ENCODE peak calls at places on chromosomes 16 and 17, in four cellular contexts. Y is H1, K is K562, I is HepG2. H is an unnamed sample.

GRCh38 chr17:49216953-49217650 is 6.6 kb downstream of the ABI3 start:
- DNase-seq in Y (no peak), K (no peak), I (no peak), H (no peak)

GRCh38 chr17:67246648-67247415 is 1.8 kb upstream of the HELZ start:
- DNase-seq in Y (peak), K (peak), I (peak), H (peak)

GRCh38 chr17:9974460-9975381 is 69.7 kb upstream of the RCVRN start:
- DNase-seq in Y (no peak), K (no peak), I (no peak), H (no peak)

GRCh38 chr17:78990349-78991016 is 10.8 kb upstream of the LGALS3BP start:
- DNase-seq in Y (no peak), K (no peak), I (no peak), H (no peak)

GRCh38 chr17:64459284-64459747 is 10.4 kb downstream of the MILR1 start:
- DNase-seq in Y (no peak), K (no peak), I (no peak), H (peak)

GRCh38 chr17:34306466-34306865 is 12.8 kb upstream of the CCL8 start:
- DNase-seq in Y (peak), K (peak), I (no peak), H (peak)

GRCh38 chr17:50043290-50044148 is 12.4 kb upstream of the ITGA3 start:
- DNase-seq in Y (no peak), K (no peak), I (no peak), H (peak)

GRCh38 chr17:10013360-10014112 is 108.5 kb upstream of the RCVRN start:
- DNase-seq in Y (no peak), K (no peak), I (no peak), H (no peak)

GRCh38 chr17:33225509-33225908 is 67.6 kb downstream of the ASIC2 start:
- DNase-seq in Y (no peak), K (no peak), I (no peak), H (no peak)

GRCh38 chr16:88711750-88712340 is 5.5 kb downstream of the CTU2 start:
- DNase-seq in Y (no peak), K (no peak), I (no peak), H (no peak)

GRCh38 chr16:2673066-2673999 is 9.0 kb upstream of the KCTD5 start:
- DNase-seq in Y (peak), K (peak), I (peak), H (peak)

GRCh38 chr17:28370035-28370743 is at the start of gene VTN:
- DNase-seq in Y (no peak), K (peak), I (peak), H (peak)

GRCh38 chr16:67598527-67598926 is 36.2 kb downstream of the CTCF start:
- DNase-seq in Y (no peak), K (no peak), I (no peak), H (no peak)

GRCh38 chr16:88088161-88088581 is 136.9 kb downstream of the BANP start:
- DNase-seq in Y (no peak), K (no peak), I (no peak), H (no peak)

GRCh38 chr16:74738816-74739215 is 35.8 kb downstream of the FA2H start:
- DNase-seq in Y (no peak), K (no peak), I (no peak), H (no peak)

GRCh38 chr17:66406701-66407644 is 104.6 kb downstream of the PRKCA start:
- DNase-seq in Y (no peak), K (peak), I (no peak), H (no peak)

GRCh38 chr16:67736858-67737257 is 17.7 kb upstream of the GFOD2 start:
- DNase-seq in Y (no peak), K (no peak), I (no peak), H (no peak)

GRCh38 chr17:55062921-55063320 is 94.4 kb downstream of the STXBP4 start:
- DNase-seq in Y (no peak), K (no peak), I (no peak), H (no peak)

GRCh38 chr17:78715000-78715771 is 66.9 kb downstream of the CYTH1 start:
- DNase-seq in Y (no peak), K (no peak), I (no peak), H (peak)

GRCh38 chr17:72681844-72682243 is 410.6 kb downstream of the SLC39A11 start:
- DNase-seq in Y (no peak), K (no peak), I (no peak), H (no peak)

GRCh38 chr16:72990571-72990970 is 57.4 kb downstream of the ZFHX3 start:
- DNase-seq in Y (no peak), K (no peak), I (no peak), H (no peak)

GRCh38 chr17:47230864-47231263 is 21.7 kb downstream of the MYL4 start:
- DNase-seq in Y (no peak), K (no peak), I (no peak), H (no peak)

GRCh38 chr17:77101521-77102410 is 39.0 kb upstream of the SEC14L1 start:
- DNase-seq in Y (no peak), K (no peak), I (peak), H (no peak)

GRCh38 chr17:77100009-77100408 is 40.8 kb upstream of the SEC14L1 start:
- DNase-seq in Y (no peak), K (no peak), I (no peak), H (no peak)

GRCh38 chr17:77096570-77097214 is 44.1 kb upstream of the SEC14L1 start:
- DNase-seq in Y (no peak), K (no peak), I (peak), H (peak)

GRCh38 chr17:77097772-77098171 is 43.0 kb upstream of the SEC14L1 start:
- DNase-seq in Y (no peak), K (no peak), I (no peak), H (no peak)

GRCh38 chr17:77098884-77099545 is 41.8 kb upstream of the SEC14L1 start:
- DNase-seq in Y (no peak), K (no peak), I (peak), H (no peak)
- H3K4me2 ChIP-seq in Y (no peak), K (no peak), I (no peak), H (no peak)

GRCh38 chr16:77894054-77894632 is 105.8 kb downstream of the VAT1L start:
- DNase-seq in Y (no peak), K (no peak), I (no peak), H (no peak)

GRCh38 chr16:77888786-77889185 is 100.4 kb downstream of the VAT1L start:
- DNase-seq in Y (no peak), K (no peak), I (no peak), H (no peak)

GRCh38 chr16:77885596-77886295 is 97.4 kb downstream of the VAT1L start:
- DNase-seq in Y (no peak), K (no peak), I (no peak), H (no peak)

DNA sequence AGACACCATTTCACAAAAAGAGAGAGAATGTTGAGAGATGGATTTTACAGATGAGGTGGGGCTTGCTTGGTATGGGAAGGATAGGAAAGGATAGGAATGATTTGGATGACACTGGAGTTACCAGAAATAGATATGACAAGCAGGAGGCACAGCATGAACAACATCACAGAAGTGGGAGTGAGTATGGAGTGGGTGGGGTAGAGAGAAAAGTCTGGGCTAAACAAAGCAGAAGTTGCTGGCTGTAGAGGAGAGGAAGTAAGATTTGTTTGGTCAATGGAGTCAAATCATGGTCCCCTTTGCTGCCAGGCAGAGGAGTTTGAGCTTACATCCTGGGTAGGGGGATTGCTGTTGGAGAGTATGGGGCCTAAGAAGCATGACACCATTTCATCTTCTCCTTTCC is 101.7 kb downstream of the VAT1L start:
- DNase-seq in Y (no peak), K (no peak), I (no peak), H (no peak)
- H3K9ac ChIP-seq in Y (no peak), K (no peak), I (no peak), H (no peak)

DNA sequence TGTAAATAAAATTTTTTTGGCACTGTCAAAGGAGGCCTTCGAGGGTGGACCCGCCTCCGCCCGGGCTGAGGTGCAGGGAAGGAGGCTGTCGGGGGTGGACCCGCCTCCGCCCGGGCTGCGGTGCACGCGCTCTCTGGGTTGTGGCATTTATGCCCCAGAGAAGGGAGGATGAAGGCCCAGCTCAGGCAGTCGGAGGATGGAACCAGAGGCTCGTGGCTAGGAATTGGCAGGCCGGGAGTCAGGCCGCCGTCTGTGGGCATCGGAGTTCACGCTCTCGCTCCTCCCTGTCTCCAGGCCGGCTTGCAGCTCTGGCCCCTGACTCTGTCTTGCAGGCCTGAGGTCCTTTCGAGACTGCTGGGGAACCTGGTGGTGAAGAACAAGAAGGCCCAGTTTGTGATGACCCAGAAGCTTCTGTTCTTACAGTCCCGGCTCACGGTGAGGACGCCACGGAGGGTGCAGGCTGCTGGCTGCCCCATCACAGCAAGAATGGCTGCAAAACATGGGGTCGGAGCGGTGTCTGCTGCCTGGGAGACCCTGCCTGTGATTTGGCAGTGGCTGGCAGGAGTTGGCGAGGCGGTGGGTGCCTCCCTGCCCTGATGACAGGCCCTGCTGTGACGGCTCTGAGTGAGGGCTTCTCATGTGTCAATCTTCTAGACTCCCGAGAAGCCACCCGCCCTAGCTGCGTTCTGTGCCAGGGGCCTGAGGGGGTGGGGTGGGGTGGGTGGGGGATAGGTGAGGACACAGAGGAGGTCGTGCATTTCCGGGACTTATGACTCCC is 5.9 kb downstream of the TELO2 start:
- DNase-seq in Y (no peak), K (no peak), I (no peak), H (no peak)
- TF ChIP-seq JUN in Y (no peak), K (no peak), I (no peak), H (no peak)

GRCh38 chr17:42704495-42705494 is 22.5 kb downstream of the CNTNAP1 start:
- DNase-seq in Y (no peak), K (no peak), I (no peak), H (no peak)
- H3K4me2 ChIP-seq in Y (no peak), K (no peak), I (no peak), H (no peak)

DNA sequence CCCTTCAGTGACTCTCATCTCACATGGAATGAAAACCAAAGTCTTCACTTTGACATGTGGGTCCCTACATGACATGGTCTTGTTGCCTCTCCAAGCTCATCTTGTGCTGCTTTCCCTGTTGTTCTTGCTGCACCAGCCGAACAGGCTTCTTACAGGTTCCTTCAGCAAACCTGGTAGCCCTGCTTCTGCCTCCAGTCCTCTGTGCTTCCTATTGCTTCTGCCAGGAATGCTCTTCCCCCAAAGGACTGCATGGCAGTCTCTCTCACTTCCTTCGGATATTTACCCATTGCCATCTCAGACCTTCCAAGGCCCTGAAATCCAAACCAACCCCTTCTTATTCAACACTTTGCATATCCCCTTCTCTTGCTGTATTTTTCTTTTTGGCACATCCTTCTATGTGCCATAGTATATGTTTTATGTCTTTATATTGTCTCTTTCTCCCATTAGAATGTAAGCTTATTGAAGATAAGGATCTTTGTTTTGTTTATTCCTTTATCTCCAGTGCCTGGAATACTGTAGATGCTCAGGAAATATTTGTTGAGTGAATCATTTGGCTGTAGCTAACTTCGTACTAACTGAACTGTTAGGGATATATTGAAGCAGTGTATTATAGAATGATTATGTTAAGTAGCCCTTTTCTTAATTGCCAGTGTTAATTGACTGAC is 57.9 kb upstream of the SLC12A3 start:
- DNase-seq in Y (no peak), K (no peak), I (peak), H (peak)
- H3K9ac ChIP-seq in Y (no peak), K (no peak), I (no peak), H (no peak)

GRCh38 chr17:37273419-37274051 is 102.2 kb upstream of the C17orf78 start:
- DNase-seq in Y (no peak), K (peak), I (no peak), H (peak)
- TF ChIP-seq JUN in Y (no peak), K (no peak), I (no peak), H (no peak)